ENCODE peak calls at places on chromosomes 3 and 15, in seven cellular contexts. U is tibial artery; O is SIG-M5; K is stimulated activated CD4-positive, alpha-beta T cell treated with anti-CD3 and anti-CD28 coated beads, TNF-alpha, amount 100 ng/mL, for 1 hour; R is activated T-cell treated with anti-CD3 and anti-CD28 coated beads, Interleukin-2, amount 50 U/mL, for 72 hours; B is mesothelial cell of epicardium; N is hypothalamus. H is an unnamed sample.

GRCh38 chr15:23483821-23484299 is 36.8 kb upstream of the GOLGA6L2 start:
- DNase-seq in K (no peak), R (no peak), O (no peak), B (no peak), N (no peak), U (no peak), H (no peak)

GRCh38 chr3:144683065-144683464 is 711.4 kb downstream of the DIPK2A start:
- DNase-seq in R (no peak), B (no peak), N (no peak), O (no peak), U (no peak), K (no peak), H (no peak)

GRCh38 chr3:52456169-52456799 is 880 bp downstream of the NISCH start:
- DNase-seq in R (no peak), B (no peak), K (no peak), U (peak; percentile 48), O (no peak), N (peak; percentile 59), H (no peak)

GRCh38 chr15:97235285-97235985 is 725.1 kb upstream of the ARRDC4 start:
- DNase-seq in O (no peak), B (peak; percentile 77), U (no peak), N (peak; percentile 8), R (peak; percentile 22), K (no peak), H (peak; percentile 65)

GRCh38 chr3:14214764-14215163 is 36.1 kb downstream of the LSM3 start:
- DNase-seq in O (no peak), B (no peak), U (no peak), N (no peak), K (no peak), R (no peak), H (no peak)

GRCh38 chr3:158434412-158435038 is 136.5 kb upstream of the MLF1 start:
- DNase-seq in U (peak; percentile 71), R (peak; percentile 17), N (peak; percentile 4), B (peak; percentile 43), K (no peak), O (no peak), H (peak; percentile 23)

GRCh38 chr15:79002631-79003030 is 57.8 kb upstream of the CTSH start:
- DNase-seq in B (no peak), O (no peak), N (no peak), K (no peak), R (no peak), U (no peak), H (no peak)

GRCh38 chr3:178761024-178761423 is 224.8 kb downstream of the KCNMB2 start:
- DNase-seq in N (no peak), O (no peak), U (no peak), R (no peak), B (no peak), K (no peak), H (no peak)

GRCh38 chr3:15651396-15651795 is 49.9 kb downstream of the BTD start:
- DNase-seq in R (no peak), B (no peak), O (no peak), N (no peak), U (no peak), K (no peak), H (no peak)

GRCh38 chr15:80902298-80902801 is 87.3 kb downstream of the MESD start:
- DNase-seq in O (no peak), R (no peak), U (no peak), B (no peak), K (no peak), N (no peak), H (peak; percentile 31)

GRCh38 chr15:89129123-89129815 is 41.0 kb downstream of the ABHD2 start:
- DNase-seq in B (peak; percentile 44), R (peak; percentile 57), N (no peak), K (no peak), O (no peak), U (no peak), H (peak; percentile 50)

GRCh38 chr15:44536298-44536961 is 517 bp upstream of the EIF3J start:
- DNase-seq in N (peak; percentile 94), K (no peak), U (peak; percentile 90), R (peak; percentile 85), O (no peak), B (peak; percentile 83), H (no peak)

GRCh38 chr3:196569003-196569516 is 600 bp downstream of the FBXO45 start:
- DNase-seq in R (peak; percentile 60), N (no peak), K (peak; percentile 7), U (peak; percentile 28), B (no peak), O (no peak), H (peak; percentile 20)

GRCh38 chr3:112131111-112131510 is 1.9 kb downstream of the GCSAM start:
- DNase-seq in N (no peak), U (no peak), B (no peak), O (no peak), R (no peak), K (no peak), H (no peak)

GRCh38 chr15:32706704-32707103 is 11.1 kb upstream of the GREM1 start:
- DNase-seq in N (no peak), R (no peak), K (no peak), O (no peak), U (no peak), B (no peak), H (no peak)

GRCh38 chr15:70382009-70382749 is 284.5 kb upstream of the TLE3 start:
- DNase-seq in O (no peak), U (no peak), N (no peak), B (peak; percentile 13), R (no peak), K (no peak), H (no peak)

GRCh38 chr15:85580914-85581313 is 200.5 kb downstream of the AKAP13 start:
- DNase-seq in B (no peak), R (peak; percentile 75), O (no peak), N (no peak), K (no peak), U (peak; percentile 50), H (no peak)

GRCh38 chr15:48963524-48964113 is at the start of gene SHC4:
- DNase-seq in N (peak; percentile 81), U (peak; percentile 65), R (no peak), O (no peak), K (no peak), B (peak; percentile 71), H (peak; percentile 65)

GRCh38 chr15:91113036-91113435 is 13.0 kb downstream of the SV2B start:
- DNase-seq in B (no peak), R (no peak), K (no peak), O (no peak), N (no peak), U (no peak), H (no peak)

GRCh38 chr3:76242886-76243753 is 457.8 kb upstream of the ZNF717 start:
- DNase-seq in R (no peak), B (no peak), U (no peak), N (no peak), O (no peak), K (no peak), H (no peak)

GRCh38 chr3:133157716-133158115 is 119.5 kb downstream of the TMEM108 start:
- DNase-seq in K (no peak), R (no peak), N (no peak), O (no peak), B (no peak), U (no peak), H (no peak)

GRCh38 chr15:42059661-42060476 is 34.5 kb downstream of the PLA2G4D start:
- DNase-seq in K (peak; percentile 36), R (peak; percentile 77), U (peak; percentile 49), O (no peak), N (peak; percentile 22), B (peak; percentile 72), H (no peak)

GRCh38 chr3:29576675-29577074 is 295.8 kb downstream of the RBMS3 start:
- DNase-seq in B (no peak), N (no peak), O (no peak), R (no peak), U (no peak), K (no peak), H (no peak)

GRCh38 chr3:188207941-188208750 is 54.2 kb downstream of the LPP start:
- DNase-seq in B (no peak), K (no peak), O (no peak), U (no peak), N (no peak), R (no peak), H (no peak)

GRCh38 chr3:11495948-11496557 is 147.7 kb downstream of the VGLL4 start:
- DNase-seq in R (no peak), U (no peak), B (no peak), O (no peak), K (no peak), N (no peak), H (no peak)

GRCh38 chr15:40238927-40239591 is at the start of gene PAK6:
- DNase-seq in K (no peak), N (peak; percentile 60), B (peak; percentile 72), R (peak; percentile 36), O (no peak), U (no peak), H (peak; percentile 59)

GRCh38 chr3:13166243-13167063 is 93.2 kb upstream of the IQSEC1 start:
- DNase-seq in B (no peak), K (no peak), N (no peak), U (peak; percentile 17), O (no peak), R (no peak), H (no peak)

GRCh38 chr3:128726691-128727031 is 678 bp downstream of the RAB7A start:
- DNase-seq in O (no peak), R (peak; percentile 62), N (peak; percentile 48), U (peak; percentile 72), K (no peak), B (peak; percentile 39), H (peak; percentile 34)

GRCh38 chr3:102447272-102447671 is 12.5 kb downstream of the ZPLD1 start:
- DNase-seq in N (no peak), B (no peak), O (no peak), R (no peak), U (no peak), K (no peak), H (no peak)

GRCh38 chr3:177338697-177339219 is 141.5 kb upstream of the TBL1XR1 start:
- DNase-seq in K (no peak), R (no peak), O (peak; percentile 92), B (no peak), U (no peak), N (no peak), H (no peak)

GRCh38 chr3:61684386-61684785 is 123.0 kb downstream of the PTPRG start:
- DNase-seq in O (no peak), U (no peak), K (no peak), B (no peak), N (no peak), R (no peak), H (no peak)

GRCh38 chr3:46867550-46867898 is 4.3 kb upstream of the MYL3 start:
- DNase-seq in R (no peak), K (no peak), N (peak; percentile 48), B (no peak), U (peak; percentile 85), O (no peak), H (peak; percentile 82)

GRCh38 chr3:187975571-187976360 is 178.2 kb upstream of the LPP start:
- DNase-seq in O (no peak), K (no peak), N (no peak), B (no peak), R (no peak), U (peak; percentile 54), H (no peak)

GRCh38 chr3:66748175-66748876 is 247.5 kb upstream of the LRIG1 start:
- DNase-seq in O (no peak), B (no peak), U (no peak), K (no peak), N (no peak), R (no peak), H (no peak)

GRCh38 chr15:88504445-88504844 is 36.9 kb downstream of the MRPS11 start:
- DNase-seq in N (no peak), O (no peak), U (no peak), B (no peak), R (no peak), K (no peak), H (no peak)

GRCh38 chr3:112858410-112859069 is 11.9 kb upstream of the CD200R1L start:
- DNase-seq in B (no peak), O (peak; percentile 81), N (no peak), R (peak; percentile 11), U (no peak), K (no peak), H (no peak)

GRCh38 chr3:30342319-30343060 is 263.9 kb upstream of the TGFBR2 start:
- DNase-seq in R (no peak), B (no peak), N (no peak), K (no peak), O (no peak), U (peak; percentile 64), H (peak; percentile 35)

GRCh38 chr3:29293371-29293770 is 12.5 kb downstream of the RBMS3 start:
- DNase-seq in B (no peak), R (no peak), O (no peak), N (no peak), K (no peak), U (no peak), H (no peak)